ENCODE peak calls at places on chromosome 12, in four cellular contexts. N is mesenchymal stem cell, L is neuronal stem cell, J is H9. S is an unnamed sample.

GRCh38 chr12:25121916-25122315 is 73.0 kb downstream of the DNAI7 start:
- DNase-seq in N (no peak), L (no peak), J (no peak), S (no peak)

GRCh38 chr12:69024907-69025306 is 91.9 kb upstream of the CPM start:
- DNase-seq in L (no peak), N (no peak), J (no peak), S (no peak)

GRCh38 chr12:43329381-43329780 is 222.6 kb downstream of the ADAMTS20 start:
- DNase-seq in J (no peak), L (no peak), N (no peak), S (no peak)

GRCh38 chr12:128820723-128821432 is 2.9 kb downstream of the SLC15A4 start:
- DNase-seq in L (no peak), N (no peak), J (no peak), S (peak; percentile 18)

GRCh38 chr12:105524961-105525360 is 194.5 kb downstream of the C12orf75 start:
- DNase-seq in N (no peak), L (no peak), J (no peak), S (no peak)

GRCh38 chr12:76915381-76916169 is 36.8 kb upstream of the CSRP2 start:
- DNase-seq in L (no peak), J (no peak), N (peak; percentile 48), S (peak; percentile 46)

GRCh38 chr12:103105971-103106597 is 148.6 kb downstream of the ASCL1 start:
- DNase-seq in J (no peak), N (no peak), L (no peak), S (no peak)

GRCh38 chr12:132520421-132521199 is 30.7 kb downstream of the FBRSL1 start:
- DNase-seq in L (no peak), J (no peak), N (no peak), S (no peak)

GRCh38 chr12:96445743-96446655 is 43.4 kb upstream of the CFAP54 start:
- DNase-seq in J (no peak), N (peak; percentile 94), L (no peak), S (peak; percentile 46)

GRCh38 chr12:25130741-25131188 is 64.2 kb downstream of the DNAI7 start:
- DNase-seq in N (peak; percentile 63), J (no peak), L (peak; percentile 6), S (no peak)

GRCh38 chr12:68042212-68042699 is 53.0 kb downstream of the IFNG-AS1 start:
- DNase-seq in L (no peak), J (no peak), N (peak; percentile 4), S (no peak)

DNA sequence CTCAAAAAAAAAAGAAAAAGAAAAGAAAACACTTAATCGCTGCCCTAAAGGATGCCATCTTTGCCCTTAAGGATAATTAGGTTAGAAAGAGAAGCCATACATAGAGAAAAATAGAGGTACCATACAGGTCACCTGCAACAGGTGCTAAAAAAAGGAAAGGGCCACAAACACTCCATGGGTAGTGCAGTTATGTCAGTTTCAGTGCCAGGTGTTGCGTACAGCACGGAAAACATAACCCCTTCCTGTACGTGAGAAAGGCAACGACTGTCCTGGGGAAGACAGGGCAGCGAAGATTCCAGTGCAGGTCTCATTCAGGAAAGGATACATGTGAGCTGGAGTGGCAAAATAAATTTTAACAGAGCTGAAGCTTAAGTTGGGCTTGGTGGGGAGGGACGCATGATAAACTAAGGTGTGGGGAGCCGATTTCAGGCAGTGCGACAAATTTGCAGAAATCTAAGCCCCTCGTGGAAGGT is 553 bp upstream of the DAZAP2 start:
- DNase-seq in N (no peak), L (no peak), J (no peak), S (peak; percentile 29)
- H2BK12ac ChIP-seq in N (peak overlapping the region; percentile 72), L (no peak overlapping the region), J (no peak overlapping the region), S (no peak overlapping the region)

GRCh38 chr12:115870527-115870926 is 407.0 kb downstream of the MED13L start:
- DNase-seq in L (no peak), N (no peak), J (no peak), S (peak; percentile 3)

GRCh38 chr12:115870021-115870420 is 407.5 kb downstream of the MED13L start:
- DNase-seq in J (no peak), L (no peak), N (no peak), S (no peak)

GRCh38 chr12:115872212-115872611 is 405.3 kb downstream of the MED13L start:
- DNase-seq in L (no peak), J (no peak), N (no peak), S (peak; percentile 58)

GRCh38 chr12:115872919-115873357 is 404.6 kb downstream of the MED13L start:
- DNase-seq in L (no peak), N (no peak), J (peak; percentile 86), S (peak; percentile 91)

GRCh38 chr12:115871714-115872113 is 405.8 kb downstream of the MED13L start:
- DNase-seq in J (peak; percentile 74), L (peak; percentile 39), N (peak; percentile 35), S (peak; percentile 65)
- H2BK12ac ChIP-seq in J (no peak overlapping the region), L (no peak overlapping the region), N (no peak overlapping the region), S (peak overlapping the region; percentile 74)

GRCh38 chr12:3452348-3452747 is 38.7 kb upstream of the PRMT8 start:
- DNase-seq in N (no peak), L (no peak), J (peak; percentile 24), S (no peak)
- H2BK12ac ChIP-seq in N (no peak overlapping the region), L (no peak overlapping the region), J (no peak overlapping the region), S (no peak overlapping the region)

GRCh38 chr12:57813971-57814771 is 4.4 kb downstream of the AVIL start:
- DNase-seq in N (no peak), L (no peak), J (peak; percentile 27), S (no peak)
- H2BK12ac ChIP-seq in N (no peak overlapping the region), L (no peak overlapping the region), J (no peak overlapping the region), S (no peak overlapping the region)

GRCh38 chr12:54008260-54008552 is 579 bp upstream of the HOXC8 start:
- DNase-seq in L (no peak), N (no peak), J (no peak), S (no peak)

GRCh38 chr12:54009171-54010052 is 627 bp downstream of the HOXC8 start:
- DNase-seq in L (no peak), J (no peak), N (peak; percentile 43), S (no peak)

GRCh38 chr12:54006700-54007220 is 2.0 kb upstream of the HOXC8 start:
- DNase-seq in L (no peak), J (no peak), N (peak; percentile 65), S (no peak)

GRCh38 chr12:54005853-54006699 is 2.7 kb upstream of the HOXC8 start:
- DNase-seq in N (peak; percentile 89), L (peak; percentile 94), J (peak; percentile 92), S (peak; percentile 85)

GRCh38 chr12:54007538-54008259 is 1.1 kb upstream of the HOXC8 start:
- DNase-seq in N (peak; percentile 33), L (no peak), J (no peak), S (no peak)
- H2BK12ac ChIP-seq in N (peak overlapping the region; percentile 75), L (no peak overlapping the region), J (no peak overlapping the region), S (no peak overlapping the region)

GRCh38 chr12:104370989-104371870 is 67.7 kb downstream of the EID3 start:
- DNase-seq in N (no peak), L (no peak), J (peak; percentile 79), S (peak; percentile 95)

GRCh38 chr12:104372048-104372720 is 68.6 kb downstream of the EID3 start:
- DNase-seq in J (no peak), L (no peak), N (no peak), S (no peak)

GRCh38 chr12:104374071-104374470 is 70.5 kb downstream of the EID3 start:
- DNase-seq in J (no peak), N (no peak), L (no peak), S (peak; percentile 65)

GRCh38 chr12:104374806-104375205 is 71.3 kb downstream of the EID3 start:
- DNase-seq in N (no peak), J (no peak), L (no peak), S (no peak)

DNA sequence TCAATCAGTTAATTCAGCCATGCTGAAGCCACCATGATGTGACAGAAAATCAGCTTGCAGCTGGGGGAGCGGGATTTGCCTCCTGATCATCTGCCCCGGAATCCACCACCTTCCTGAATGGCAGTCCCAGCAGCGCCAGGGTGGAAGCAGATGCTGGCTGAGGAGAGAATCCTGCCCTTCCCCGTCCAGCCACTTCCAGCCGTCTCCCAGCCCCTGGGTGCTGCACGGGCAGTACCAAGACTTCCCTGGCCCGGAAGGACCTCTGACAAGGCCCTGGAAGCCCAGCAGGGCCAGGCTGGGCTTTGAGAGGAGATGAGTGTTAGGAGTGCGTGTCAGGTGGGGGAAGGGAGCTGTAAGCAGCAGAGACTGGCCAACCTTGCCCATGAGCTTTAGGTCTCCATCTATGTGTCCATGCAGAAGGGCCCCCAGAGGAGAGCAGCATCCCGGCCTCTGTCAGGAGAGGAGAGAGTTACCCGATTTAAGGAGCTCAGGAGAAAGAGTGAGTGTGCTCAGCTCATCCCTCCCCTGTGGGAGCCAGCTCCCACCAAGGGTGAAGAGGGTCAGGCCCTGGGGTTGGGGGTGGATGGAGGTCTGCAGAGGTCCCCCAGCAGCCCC is 69.3 kb downstream of the EID3 start:
- DNase-seq in N (no peak), J (no peak), L (no peak), S (no peak)
- H2BK12ac ChIP-seq in N (no peak overlapping the region), J (no peak overlapping the region), L (peak overlapping the region; percentile 77), S (no peak overlapping the region)

DNA sequence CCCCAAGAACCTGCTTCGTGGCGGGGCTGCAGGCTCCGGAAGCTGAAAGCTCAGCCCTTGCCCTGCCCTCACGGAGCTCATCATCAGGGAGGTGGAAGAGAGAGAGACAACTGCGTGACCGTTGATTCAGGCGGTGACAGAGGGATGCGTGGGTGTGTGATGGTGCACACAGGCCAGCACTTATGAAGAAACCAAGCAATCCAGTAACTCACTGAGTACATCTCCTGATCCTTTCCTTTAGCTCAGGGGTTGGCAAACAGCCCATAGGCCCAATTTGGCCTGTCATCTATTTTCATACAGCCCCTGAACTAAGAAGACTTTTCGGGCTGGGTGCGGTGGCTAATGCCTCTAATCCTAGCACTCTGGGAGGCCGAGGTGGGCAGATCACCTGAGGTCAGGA is 49.9 kb downstream of the TESC start:
- DNase-seq in J (no peak), N (no peak), L (no peak), S (no peak)
- H2BK12ac ChIP-seq in J (no peak overlapping the region), N (peak overlapping the region; percentile 85), L (no peak overlapping the region), S (no peak overlapping the region)

GRCh38 chr12:31517994-31518393 is 72.9 kb downstream of the DENND5B start:
- DNase-seq in J (no peak), L (no peak), N (peak; percentile 54), S (no peak)
- H2BK12ac ChIP-seq in J (no peak overlapping the region), L (no peak overlapping the region), N (no peak overlapping the region), S (peak overlapping the region; percentile 69)

GRCh38 chr12:116538682-116539264 is 20.4 kb upstream of the MAP1LC3B2 start:
- DNase-seq in L (no peak), N (no peak), J (no peak), S (no peak)
- H2BK12ac ChIP-seq in L (no peak overlapping the region), N (peak overlapping the region; percentile 68), J (no peak overlapping the region), S (no peak overlapping the region)

GRCh38 chr12:113196996-113197395 is 11.5 kb downstream of the RITA1 start:
- DNase-seq in J (peak; percentile 82), L (no peak), N (peak; percentile 87), S (peak; percentile 28)
- H2BK12ac ChIP-seq in J (no peak overlapping the region), L (no peak overlapping the region), N (peak overlapping the region; percentile 99), S (no peak overlapping the region)